ENCODE peak calls at places on chromosomes 6 and 20, in five cellular contexts. I is sigmoid colon, M is A549, Y is lung, K is tibial nerve. R is an unnamed sample.

GRCh38 chr6:44775121-44775520 is 387.6 kb downstream of the CDC5L start:
- DNase-seq in I (no peak), M (no peak), Y (no peak), K (no peak), R (no peak)

GRCh38 chr6:27505209-27506027 is 32.5 kb upstream of the ZNF184 start:
- DNase-seq in I (peak), M (peak), Y (no peak), K (peak), R (peak)

GRCh38 chr6:139291813-139292619 is at the start of gene TXLNB:
- DNase-seq in I (peak), M (no peak), Y (peak), K (peak), R (no peak)

GRCh38 chr6:130365166-130366010 is 429 bp upstream of the TMEM200A start:
- DNase-seq in I (peak), M (peak), Y (peak), K (peak), R (no peak)

GRCh38 chr20:44540834-44541233 is 19.0 kb upstream of the SERINC3 start:
- DNase-seq in I (no peak), M (no peak), Y (no peak), K (no peak), R (no peak)

GRCh38 chr6:167803816-167804215 is 22.9 kb upstream of the AFDN start:
- DNase-seq in I (no peak), M (no peak), Y (no peak), K (no peak), R (no peak)

GRCh38 chr6:106981901-106982300 is 7.4 kb upstream of the CD24 start:
- DNase-seq in I (no peak), M (no peak), Y (no peak), K (no peak), R (no peak)

GRCh38 chr6:53294095-53294494 is 54.7 kb downstream of the ELOVL5 start:
- DNase-seq in I (no peak), M (no peak), Y (no peak), K (no peak), R (no peak)

GRCh38 chr6:9927271-9927670 is 487.6 kb downstream of the TFAP2A start:
- DNase-seq in I (no peak), M (no peak), Y (no peak), K (no peak), R (no peak)

GRCh38 chr6:169738204-169738971 is 13.0 kb downstream of the DYNLT2 start:
- DNase-seq in I (no peak), M (no peak), Y (no peak), K (no peak), R (no peak)

GRCh38 chr6:137709424-137710281 is 157.4 kb upstream of the TNFAIP3 start:
- DNase-seq in I (no peak), M (no peak), Y (no peak), K (no peak), R (no peak)

GRCh38 chr6:169048806-169049205 is 204.8 kb downstream of the THBS2 start:
- DNase-seq in I (no peak), M (no peak), Y (no peak), K (no peak), R (no peak)

GRCh38 chr6:21494505-21494904 is 99.0 kb upstream of the SOX4 start:
- DNase-seq in I (no peak), M (no peak), Y (no peak), K (no peak), R (no peak)

GRCh38 chr6:52641826-52642225 is 29.1 kb upstream of the TMEM14A start:
- DNase-seq in I (no peak), M (no peak), Y (no peak), K (no peak), R (no peak)

GRCh38 chr6:72037006-72037405 is 150.7 kb downstream of the RIMS1 start:
- DNase-seq in I (no peak), M (no peak), Y (no peak), K (no peak), R (no peak)

GRCh38 chr6:44373787-44374186 is 13.7 kb upstream of the CDC5L start:
- DNase-seq in I (no peak), M (no peak), Y (no peak), K (no peak), R (no peak)

DNA sequence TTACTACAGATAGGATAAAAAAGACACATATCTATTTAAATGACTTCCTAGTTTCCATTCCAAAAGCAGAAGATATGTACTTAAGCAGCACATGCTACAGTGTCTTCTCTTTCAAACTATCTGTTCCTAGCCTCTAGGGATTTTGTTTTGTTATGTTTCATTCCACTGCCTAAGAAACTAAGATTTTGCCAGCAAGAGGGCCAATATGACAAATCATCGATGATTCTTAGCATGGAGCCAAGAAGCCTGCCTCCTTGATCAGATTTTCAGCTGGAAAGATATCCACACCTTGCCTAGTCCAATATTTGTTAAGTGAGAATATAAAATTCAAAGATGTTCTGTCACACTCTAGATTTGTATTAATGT is 7.0 kb downstream of the SNX5 start:
- DNase-seq in I (no peak), M (no peak), Y (no peak), K (no peak), R (peak)
- H3K4me3 ChIP-seq in I (no peak), M (no peak), Y (no peak), K (no peak), R (no peak)

GRCh38 chr6:84417261-84417660 is 189.8 kb upstream of the CEP162 start:
- DNase-seq in I (no peak), M (peak), Y (no peak), K (no peak), R (no peak)

GRCh38 chr6:84415068-84415467 is 187.6 kb upstream of the CEP162 start:
- DNase-seq in I (no peak), M (no peak), Y (no peak), K (no peak), R (no peak)

GRCh38 chr6:84414531-84414930 is 187.1 kb upstream of the CEP162 start:
- DNase-seq in I (no peak), M (no peak), Y (no peak), K (peak), R (no peak)

GRCh38 chr6:84416043-84416657 is 188.7 kb upstream of the CEP162 start:
- DNase-seq in I (no peak), M (no peak), Y (no peak), K (no peak), R (no peak)

GRCh38 chr6:84415517-84415916 is 188.1 kb upstream of the CEP162 start:
- DNase-seq in I (no peak), M (no peak), Y (no peak), K (no peak), R (no peak)
- H3K4me3 ChIP-seq in I (no peak), M (no peak), Y (no peak), K (no peak), R (no peak)

DNA sequence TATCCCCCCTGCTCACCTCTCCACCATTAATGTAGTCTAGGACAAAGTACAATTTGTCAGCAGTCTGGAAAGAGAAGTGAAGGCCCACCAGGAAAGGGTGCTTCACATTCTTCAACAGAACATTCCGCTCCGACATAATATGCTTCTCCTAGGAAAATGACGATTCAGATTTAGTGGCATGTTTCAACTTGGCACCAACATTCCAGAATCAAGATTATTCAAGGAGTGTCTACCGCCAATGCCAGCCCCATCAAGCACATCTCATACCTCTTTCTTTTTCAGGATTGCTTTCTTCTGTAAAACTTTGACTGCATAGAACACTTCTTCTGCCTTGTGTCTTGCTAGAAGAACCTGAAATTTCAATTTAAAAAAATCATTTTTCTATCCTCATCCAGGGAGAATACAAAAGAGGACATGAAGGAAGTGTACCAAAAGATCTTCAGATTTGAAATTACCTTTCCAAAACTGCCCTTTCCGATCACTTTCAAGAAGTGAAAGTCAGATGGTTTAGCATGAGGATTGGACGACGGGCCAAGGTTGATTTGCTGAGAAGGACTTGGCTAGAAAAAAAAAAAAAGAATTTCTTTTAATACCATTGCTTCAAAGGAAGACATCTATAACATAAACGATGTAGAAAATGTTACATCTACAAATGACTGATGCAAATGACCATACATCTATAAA is 120.7 kb upstream of the SLC2A12 start:
- DNase-seq in I (no peak), M (no peak), Y (no peak), K (no peak), R (no peak)
- H3K4me3 ChIP-seq in I (no peak), M (peak), Y (peak), K (peak), R (no peak)

DNA sequence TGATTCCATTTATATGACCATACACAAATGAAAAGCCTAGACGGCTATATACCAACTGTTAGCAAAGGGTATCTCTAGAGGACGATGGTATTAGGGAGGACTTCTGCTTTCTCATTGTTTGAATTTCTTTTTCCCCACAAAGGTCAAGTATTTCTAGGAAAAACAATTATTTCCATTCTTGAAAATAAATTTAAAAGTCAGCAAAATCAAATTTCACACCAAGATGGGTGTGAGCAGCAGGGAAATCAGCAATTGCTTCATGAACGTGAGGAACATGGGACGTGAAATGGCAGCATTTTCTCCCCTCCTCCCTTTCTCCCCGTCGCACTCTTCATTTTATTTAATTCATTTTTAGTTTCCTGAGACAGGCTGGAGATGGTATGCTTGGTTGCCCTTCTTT is 5.2 kb upstream of the ZFAND3 start:
- DNase-seq in I (no peak), M (no peak), Y (no peak), K (no peak), R (no peak)
- H3K4me3 ChIP-seq in I (no peak), M (no peak), Y (no peak), K (no peak), R (no peak)

DNA sequence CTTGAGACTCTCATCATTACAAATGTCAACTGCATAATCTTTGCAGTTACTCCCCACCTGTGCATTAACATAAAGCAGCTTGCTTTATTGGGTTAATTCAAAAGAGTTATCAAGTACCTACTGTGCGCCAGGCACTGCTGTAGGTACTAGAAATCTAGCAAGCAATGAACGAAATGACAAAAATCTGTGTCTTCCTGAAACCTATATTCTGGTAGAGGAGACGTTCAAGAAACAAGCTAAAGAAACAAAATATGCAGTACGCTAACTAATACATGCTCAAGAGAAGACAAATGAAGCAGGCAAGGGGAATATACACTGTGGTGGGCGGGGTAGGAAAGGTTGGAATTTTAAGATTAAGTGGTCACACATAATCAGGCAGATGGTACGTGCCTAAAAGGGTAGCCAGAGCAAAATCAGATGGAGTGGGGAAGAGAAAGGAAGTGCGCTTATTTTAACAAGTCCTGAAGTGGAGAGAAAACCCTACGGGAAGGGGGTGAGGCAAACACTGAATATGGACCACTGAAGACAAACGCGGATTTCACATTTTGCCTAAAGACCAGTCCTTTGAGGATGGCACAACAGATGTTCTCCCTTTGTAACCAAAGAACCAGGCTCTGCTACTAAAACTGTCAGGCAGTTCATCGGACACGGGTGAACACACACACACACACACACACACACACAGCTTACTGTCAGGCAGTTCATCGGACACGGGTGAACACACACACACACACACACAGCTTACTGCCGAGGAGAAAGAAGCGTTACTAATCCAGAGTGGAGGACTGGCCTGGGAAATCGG is 1.2 kb downstream of the ELOVL2 start:
- DNase-seq in I (no peak), M (no peak), Y (no peak), K (no peak), R (no peak)
- H3K4me3 ChIP-seq in I (no peak), M (peak), Y (no peak), K (peak), R (no peak)

GRCh38 chr20:3932277-3933073 is 43.3 kb downstream of the PANK2 start:
- DNase-seq in I (no peak), M (no peak), Y (no peak), K (no peak), R (no peak)

GRCh38 chr20:3935295-3935955 is 46.2 kb downstream of the PANK2 start:
- DNase-seq in I (peak), M (no peak), Y (no peak), K (no peak), R (no peak)

GRCh38 chr20:3934628-3935027 is 45.4 kb downstream of the PANK2 start:
- DNase-seq in I (no peak), M (no peak), Y (no peak), K (no peak), R (no peak)

GRCh38 chr20:3931664-3932063 is 42.5 kb downstream of the PANK2 start:
- DNase-seq in I (no peak), M (no peak), Y (no peak), K (no peak), R (no peak)

DNA sequence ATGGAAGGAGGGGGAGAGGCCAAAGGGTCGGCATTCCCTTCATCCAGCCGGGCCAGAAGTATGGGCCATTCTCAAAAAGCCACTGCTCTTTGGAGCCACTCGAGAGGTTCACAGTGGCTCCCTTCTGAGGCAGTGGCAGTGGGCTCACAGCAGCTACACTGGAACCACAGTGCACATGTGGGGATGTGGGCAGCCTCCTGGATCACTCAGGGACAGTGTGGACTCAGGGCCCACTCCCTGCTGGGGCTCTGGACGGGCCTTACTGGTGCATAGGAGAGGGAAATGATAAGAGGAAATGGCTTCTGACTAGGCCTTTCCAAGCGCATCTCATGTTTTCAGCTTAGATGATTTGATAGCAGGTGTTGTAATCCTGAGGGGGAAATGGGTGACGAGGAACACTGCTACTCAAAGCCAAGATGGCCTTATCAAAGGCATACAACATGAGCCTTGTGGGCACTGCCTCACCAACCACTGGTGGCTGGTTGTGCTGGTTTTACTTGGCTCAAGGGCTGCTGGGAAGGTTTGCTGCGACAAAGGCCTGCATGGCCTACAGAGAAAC is 44.0 kb downstream of the PANK2 start:
- DNase-seq in I (no peak), M (no peak), Y (no peak), K (no peak), R (no peak)
- H3K4me3 ChIP-seq in I (no peak), M (no peak), Y (no peak), K (no peak), R (no peak)

GRCh38 chr20:53739799-53740785 is 146.5 kb upstream of the ZNF217 start:
- DNase-seq in I (no peak), M (no peak), Y (no peak), K (no peak), R (no peak)
- H3K4me3 ChIP-seq in I (no peak), M (peak), Y (no peak), K (peak), R (no peak)

GRCh38 chr6:15326072-15326614 is 80.3 kb downstream of the JARID2 start:
- DNase-seq in I (no peak), M (no peak), Y (no peak), K (no peak), R (no peak)
- H3K4me3 ChIP-seq in I (no peak), M (no peak), Y (no peak), K (no peak), R (no peak)

GRCh38 chr20:63847374-63848002 is 13.8 kb upstream of the ABHD16B start:
- DNase-seq in I (no peak), M (no peak), Y (no peak), K (no peak), R (no peak)
- H3K4me3 ChIP-seq in I (no peak), M (no peak), Y (no peak), K (no peak), R (no peak)

GRCh38 chr6:87066449-87067288 is 28.2 kb downstream of the CGA start:
- DNase-seq in I (no peak), M (peak), Y (no peak), K (peak), R (peak)
- H3K4me3 ChIP-seq in I (no peak), M (no peak), Y (no peak), K (no peak), R (no peak)

R was measured in LNCaP clone FGC.